ENCODE peak calls at places on chromosome 12, in five cellular contexts. A is adrenal gland; V is germinal center; B is SW 1271; C is activated CD4-positive, alpha-beta T cell treated with anti-CD3 and anti-CD28 coated beads for 24 hours. I is an unnamed sample.

GRCh38 chr12:126648074-126648473 is 1582.8 kb downstream of the AACS start:
- DNase-seq in A (no peak), V (no peak), B (no peak), C (no peak), I (no peak)

GRCh38 chr12:86543716-86544115 is 287.5 kb upstream of the MGAT4C start:
- DNase-seq in A (no peak), V (no peak), B (no peak), C (no peak), I (no peak)

GRCh38 chr12:51884676-51885229 is 3.1 kb upstream of the ANKRD33 start:
- DNase-seq in A (peak), V (no peak), B (peak), C (no peak), I (no peak)

GRCh38 chr12:13049816-13050215 is 5.6 kb downstream of the FAM234B start:
- DNase-seq in A (no peak), V (no peak), B (no peak), C (no peak), I (no peak)

GRCh38 chr12:77980782-77981181 is 150.1 kb downstream of the NAV3 start:
- DNase-seq in A (no peak), V (no peak), B (no peak), C (no peak), I (no peak)

GRCh38 chr12:17108877-17109520 is 503.0 kb upstream of the LMO3 start:
- DNase-seq in A (no peak), V (no peak), B (peak), C (no peak), I (no peak)

GRCh38 chr12:108850854-108851573 is 6.4 kb downstream of the SSH1 start:
- DNase-seq in A (peak), V (peak), B (peak), C (no peak), I (no peak)

GRCh38 chr12:98736352-98737326 is 91.5 kb downstream of the APAF1 start:
- DNase-seq in A (peak), V (no peak), B (no peak), C (no peak), I (no peak)

GRCh38 chr12:627863-628805 is 35.1 kb downstream of the NINJ2 start:
- DNase-seq in A (no peak), V (no peak), B (no peak), C (no peak), I (no peak)

GRCh38 chr12:6567824-6568617 is at the start of gene NOP2:
- DNase-seq in A (peak), V (peak), B (peak), C (peak), I (peak)

GRCh38 chr12:131104464-131105350 is 151.0 kb downstream of the ADGRD1 start:
- DNase-seq in A (peak), V (peak), B (peak), C (peak), I (peak)

GRCh38 chr12:62732861-62733427 is 202.0 kb downstream of the PPM1H start:
- DNase-seq in A (no peak), V (no peak), B (peak), C (no peak), I (no peak)

GRCh38 chr12:89529738-89530137 is 3.9 kb upstream of the POC1B start:
- DNase-seq in A (no peak), V (peak), B (peak), C (no peak), I (peak)

GRCh38 chr12:80101126-80101525 is 1.8 kb downstream of the OTOGL start:
- DNase-seq in A (no peak), V (no peak), B (no peak), C (no peak), I (no peak)

GRCh38 chr12:104720346-104721064 is 237.6 kb downstream of the SLC41A2 start:
- DNase-seq in A (no peak), V (peak), B (no peak), C (peak), I (peak)

GRCh38 chr12:66514581-66514980 is 164.3 kb downstream of the GRIP1 start:
- DNase-seq in A (no peak), V (no peak), B (no peak), C (no peak), I (no peak)

GRCh38 chr12:99389751-99390150 is 257.8 kb upstream of the GARIN6 start:
- DNase-seq in A (no peak), V (no peak), B (no peak), C (no peak), I (no peak)

GRCh38 chr12:133081408-133081806 is 684 bp downstream of the ZNF140 start:
- DNase-seq in A (peak), V (no peak), B (no peak), C (no peak), I (no peak)

GRCh38 chr12:105253882-105254513 is 18.0 kb upstream of the APPL2 start:
- DNase-seq in A (peak), V (no peak), B (peak), C (no peak), I (no peak)

GRCh38 chr12:34400986-34401658 is 378.8 kb downstream of the ALG10 start:
- DNase-seq in A (peak), V (no peak), B (no peak), C (no peak), I (no peak)

GRCh38 chr12:50505386-50505827 is 622 bp downstream of the DIP2B start:
- DNase-seq in A (no peak), V (peak), B (peak), C (peak), I (peak)

GRCh38 chr12:25708661-25709060 is 155.6 kb upstream of the LMNTD1 start:
- DNase-seq in A (no peak), V (no peak), B (no peak), C (no peak), I (no peak)

GRCh38 chr12:54337280-54337842 is 12.4 kb downstream of the COPZ1 start:
- DNase-seq in A (no peak), V (no peak), B (no peak), C (no peak), I (no peak)

GRCh38 chr12:12461281-12461922 is 101.3 kb downstream of the DUSP16 start:
- DNase-seq in A (no peak), V (no peak), B (no peak), C (peak), I (no peak)

GRCh38 chr12:27592548-27592947 is 68.5 kb downstream of the PPFIBP1 start:
- DNase-seq in A (peak), V (no peak), B (peak), C (no peak), I (no peak)

GRCh38 chr12:47085815-47086252 is 6.1 kb upstream of the AMIGO2 start:
- DNase-seq in A (no peak), V (peak), B (peak), C (peak), I (no peak)

GRCh38 chr12:42102720-42103119 is 42.0 kb downstream of the GXYLT1 start:
- DNase-seq in A (no peak), V (no peak), B (no peak), C (no peak), I (no peak)

GRCh38 chr12:509494-509893 is 49.8 kb downstream of the B4GALNT3 start:
- DNase-seq in A (no peak), V (no peak), B (peak), C (no peak), I (no peak)

GRCh38 chr12:124884587-124885438 is 21.1 kb upstream of the SCARB1 start:
- DNase-seq in A (no peak), V (peak), B (no peak), C (no peak), I (no peak)

GRCh38 chr12:57429473-57430116 is 1.2 kb downstream of the R3HDM2 start:
- DNase-seq in A (peak), V (no peak), B (peak), C (no peak), I (no peak)

GRCh38 chr12:109111775-109112491 is 4.5 kb upstream of the ACACB start:
- DNase-seq in A (peak), V (peak), B (peak), C (peak), I (peak)

GRCh38 chr12:15532364-15532977 is 210.2 kb downstream of the PTPRO start:
- DNase-seq in A (no peak), V (peak), B (peak), C (peak), I (no peak)

GRCh38 chr12:57171668-57172067 is 24.2 kb upstream of the LRP1-AS start:
- DNase-seq in A (no peak), V (no peak), B (no peak), C (no peak), I (no peak)

GRCh38 chr12:131912526-131913274 is 16.4 kb upstream of the PUS1 start:
- DNase-seq in A (peak), V (no peak), B (peak), C (no peak), I (no peak)

GRCh38 chr12:101181776-101182175 is 28.3 kb downstream of the SLC5A8 start:
- DNase-seq in A (no peak), V (no peak), B (no peak), C (no peak), I (no peak)